ENCODE peak calls at places on chromosomes 13 and 19, in ten cellular contexts. One of them, this sample, is unnamed.
A peak's percentile ranks its signal among the peaks of the same experiment; 100 is the strongest.

GRCh38 chr13:41370736-41371135 is 59.7 kb downstream of the NAA16 start:
- DNase-seq in cardiac fibroblast: peak; percentile 27
- DNase-seq in WERI-Rb-1: no peak
- DNase-seq in transverse colon: no peak
- DNase-seq in breast epithelium: no peak
- DNase-seq in fibroblast of mammary gland: peak; percentile 35
- DNase-seq in progenitor cell of endocrine pancreas: no peak
- DNase-seq in right atrium auricular region: no peak
- DNase-seq in colonic mucosa: no peak
- DNase-seq in AG09319: no peak
- DNase-seq in this sample: no peak

GRCh38 chr13:59086147-59086546 is 1077.6 kb downstream of the DIAPH3 start:
- DNase-seq in cardiac fibroblast: peak; percentile 91
- DNase-seq in WERI-Rb-1: no peak
- DNase-seq in transverse colon: no peak
- DNase-seq in breast epithelium: no peak
- DNase-seq in fibroblast of mammary gland: peak; percentile 65
- DNase-seq in progenitor cell of endocrine pancreas: no peak
- DNase-seq in right atrium auricular region: no peak
- DNase-seq in colonic mucosa: no peak
- DNase-seq in AG09319: no peak
- DNase-seq in this sample: no peak

GRCh38 chr13:34124912-34125311 is 307.0 kb downstream of the RFC3 start:
- DNase-seq in cardiac fibroblast: no peak
- DNase-seq in WERI-Rb-1: no peak
- DNase-seq in transverse colon: no peak
- DNase-seq in breast epithelium: no peak
- DNase-seq in fibroblast of mammary gland: no peak
- DNase-seq in progenitor cell of endocrine pancreas: no peak
- DNase-seq in right atrium auricular region: no peak
- DNase-seq in colonic mucosa: no peak
- DNase-seq in AG09319: no peak
- DNase-seq in this sample: no peak

GRCh38 chr19:48873476-48874308 is 1.5 kb downstream of the PPP1R15A start:
- DNase-seq in cardiac fibroblast: no peak
- DNase-seq in WERI-Rb-1: no peak
- DNase-seq in transverse colon: no peak
- DNase-seq in breast epithelium: no peak
- DNase-seq in fibroblast of mammary gland: no peak
- DNase-seq in progenitor cell of endocrine pancreas: no peak
- DNase-seq in right atrium auricular region: no peak
- DNase-seq in colonic mucosa: no peak
- DNase-seq in AG09319: no peak
- DNase-seq in this sample: no peak

GRCh38 chr13:48626077-48626449 is 27.7 kb upstream of the CYSLTR2 start:
- DNase-seq in cardiac fibroblast: peak; percentile 45
- DNase-seq in WERI-Rb-1: no peak
- DNase-seq in transverse colon: no peak
- DNase-seq in breast epithelium: no peak
- DNase-seq in fibroblast of mammary gland: peak; percentile 6
- DNase-seq in progenitor cell of endocrine pancreas: no peak
- DNase-seq in right atrium auricular region: no peak
- DNase-seq in colonic mucosa: no peak
- DNase-seq in AG09319: no peak
- DNase-seq in this sample: no peak

GRCh38 chr13:111521030-111521429 is 200.6 kb downstream of the TEX29 start:
- DNase-seq in cardiac fibroblast: no peak
- DNase-seq in WERI-Rb-1: no peak
- DNase-seq in transverse colon: no peak
- DNase-seq in breast epithelium: no peak
- DNase-seq in fibroblast of mammary gland: no peak
- DNase-seq in progenitor cell of endocrine pancreas: no peak
- DNase-seq in right atrium auricular region: no peak
- DNase-seq in colonic mucosa: no peak
- DNase-seq in AG09319: no peak
- DNase-seq in this sample: no peak

GRCh38 chr19:5141926-5142724 is 173.2 kb downstream of the KDM4B start:
- DNase-seq in cardiac fibroblast: no peak
- DNase-seq in WERI-Rb-1: no peak
- DNase-seq in transverse colon: no peak
- DNase-seq in breast epithelium: no peak
- DNase-seq in fibroblast of mammary gland: no peak
- DNase-seq in progenitor cell of endocrine pancreas: no peak
- DNase-seq in right atrium auricular region: no peak
- DNase-seq in colonic mucosa: no peak
- DNase-seq in AG09319: no peak
- DNase-seq in this sample: no peak

GRCh38 chr19:56398809-56399208 is 5.3 kb upstream of the ZNF583 start:
- DNase-seq in cardiac fibroblast: no peak
- DNase-seq in WERI-Rb-1: no peak
- DNase-seq in transverse colon: no peak
- DNase-seq in breast epithelium: no peak
- DNase-seq in fibroblast of mammary gland: no peak
- DNase-seq in progenitor cell of endocrine pancreas: no peak
- DNase-seq in right atrium auricular region: no peak
- DNase-seq in colonic mucosa: no peak
- DNase-seq in AG09319: no peak
- DNase-seq in this sample: no peak

GRCh38 chr13:99276706-99277105 is 18.5 kb upstream of the GPR18 start:
- DNase-seq in cardiac fibroblast: no peak
- DNase-seq in WERI-Rb-1: no peak
- DNase-seq in transverse colon: no peak
- DNase-seq in breast epithelium: no peak
- DNase-seq in fibroblast of mammary gland: no peak
- DNase-seq in progenitor cell of endocrine pancreas: no peak
- DNase-seq in right atrium auricular region: no peak
- DNase-seq in colonic mucosa: no peak
- DNase-seq in AG09319: no peak
- DNase-seq in this sample: no peak

GRCh38 chr13:75299913-75300862 is 181.8 kb downstream of the TBC1D4 start:
- DNase-seq in cardiac fibroblast: peak; percentile 47
- DNase-seq in WERI-Rb-1: no peak
- DNase-seq in transverse colon: no peak
- DNase-seq in breast epithelium: no peak
- DNase-seq in fibroblast of mammary gland: peak; percentile 73
- DNase-seq in progenitor cell of endocrine pancreas: no peak
- DNase-seq in right atrium auricular region: no peak
- DNase-seq in colonic mucosa: no peak
- DNase-seq in AG09319: no peak
- DNase-seq in this sample: no peak

GRCh38 chr13:99990045-99990977 is 8.7 kb downstream of the ZIC2 start:
- DNase-seq in cardiac fibroblast: no peak
- DNase-seq in WERI-Rb-1: no peak
- DNase-seq in transverse colon: no peak
- DNase-seq in breast epithelium: no peak
- DNase-seq in fibroblast of mammary gland: no peak
- DNase-seq in progenitor cell of endocrine pancreas: no peak
- DNase-seq in right atrium auricular region: peak; percentile 11
- DNase-seq in colonic mucosa: no peak
- DNase-seq in AG09319: no peak
- DNase-seq in this sample: no peak

GRCh38 chr13:95535243-95535642 is 17.3 kb upstream of the CLDN10 start:
- DNase-seq in cardiac fibroblast: peak; percentile 75
- DNase-seq in WERI-Rb-1: no peak
- DNase-seq in transverse colon: no peak
- DNase-seq in breast epithelium: no peak
- DNase-seq in fibroblast of mammary gland: peak; percentile 91
- DNase-seq in progenitor cell of endocrine pancreas: no peak
- DNase-seq in right atrium auricular region: no peak
- DNase-seq in colonic mucosa: no peak
- DNase-seq in AG09319: no peak
- DNase-seq in this sample: no peak

GRCh38 chr19:32224371-32225244 is 120.8 kb upstream of the ZNF507 start:
- DNase-seq in cardiac fibroblast: peak; percentile 51
- DNase-seq in WERI-Rb-1: peak; percentile 47
- DNase-seq in transverse colon: peak; percentile 56
- DNase-seq in breast epithelium: no peak
- DNase-seq in fibroblast of mammary gland: peak; percentile 35
- DNase-seq in progenitor cell of endocrine pancreas: peak; percentile 62
- DNase-seq in right atrium auricular region: no peak
- DNase-seq in colonic mucosa: peak; percentile 49
- DNase-seq in AG09319: no peak
- DNase-seq in this sample: no peak

GRCh38 chr13:31234729-31235128 is 35.0 kb downstream of the B3GLCT start:
- DNase-seq in cardiac fibroblast: peak; percentile 15
- DNase-seq in WERI-Rb-1: no peak
- DNase-seq in transverse colon: no peak
- DNase-seq in breast epithelium: no peak
- DNase-seq in fibroblast of mammary gland: peak; percentile 8
- DNase-seq in progenitor cell of endocrine pancreas: no peak
- DNase-seq in right atrium auricular region: no peak
- DNase-seq in colonic mucosa: no peak
- DNase-seq in AG09319: no peak
- DNase-seq in this sample: no peak
- TF ChIP-seq CTCF in cardiac fibroblast: peak; percentile 53
- TF ChIP-seq CTCF in WERI-Rb-1: peak; percentile 30
- TF ChIP-seq CTCF in transverse colon: no peak
- TF ChIP-seq CTCF in breast epithelium: no peak
- TF ChIP-seq CTCF in fibroblast of mammary gland: peak; percentile 31
- TF ChIP-seq CTCF in progenitor cell of endocrine pancreas: peak; percentile 33
- TF ChIP-seq CTCF in right atrium auricular region: no peak
- TF ChIP-seq CTCF in colonic mucosa: no peak
- TF ChIP-seq CTCF in AG09319: peak; percentile 31
- TF ChIP-seq CTCF in this sample: no peak

DNA sequence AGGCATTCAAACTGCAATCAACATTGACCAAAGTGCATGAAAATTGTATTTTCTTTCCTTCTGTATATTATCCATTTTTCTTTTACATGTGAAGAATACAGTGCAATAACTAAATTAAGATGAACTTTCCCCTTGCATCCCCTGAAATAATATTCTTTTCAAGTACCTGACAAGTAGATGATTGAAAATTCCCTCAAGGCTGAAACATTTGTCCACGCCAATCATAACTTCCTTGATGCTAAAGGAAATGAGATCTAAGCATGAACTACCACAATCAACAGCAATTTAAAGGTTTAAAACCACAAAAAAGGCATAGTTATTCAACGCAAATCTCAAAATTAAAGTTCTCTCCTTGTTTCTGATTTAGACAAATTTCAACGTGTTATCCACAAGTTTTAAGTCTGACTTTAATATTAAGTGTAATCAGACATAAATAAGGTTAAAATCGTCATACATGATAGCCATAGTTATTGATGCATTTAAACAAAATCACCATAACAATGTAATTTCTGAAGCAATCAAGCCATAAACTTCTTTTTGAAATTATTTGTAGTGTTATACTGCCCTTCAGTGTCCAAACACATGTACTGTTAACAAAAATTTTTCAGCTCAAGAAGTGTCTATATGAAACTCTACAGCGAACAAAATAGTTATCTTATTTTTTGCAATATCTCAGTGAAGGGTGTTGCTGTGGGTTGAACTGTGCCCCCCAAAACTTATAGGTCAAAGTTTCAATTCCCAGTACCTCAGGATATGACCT is 169.5 kb downstream of the DCLK1 start:
- DNase-seq in cardiac fibroblast: peak; percentile 34
- DNase-seq in WERI-Rb-1: no peak
- DNase-seq in transverse colon: no peak
- DNase-seq in breast epithelium: no peak
- DNase-seq in fibroblast of mammary gland: peak; percentile 23
- DNase-seq in progenitor cell of endocrine pancreas: no peak
- DNase-seq in right atrium auricular region: no peak
- DNase-seq in colonic mucosa: no peak
- DNase-seq in AG09319: no peak
- DNase-seq in this sample: no peak
- TF ChIP-seq CTCF in cardiac fibroblast: peak; percentile 19
- TF ChIP-seq CTCF in WERI-Rb-1: no peak
- TF ChIP-seq CTCF in transverse colon: peak; percentile 17
- TF ChIP-seq CTCF in breast epithelium: no peak
- TF ChIP-seq CTCF in fibroblast of mammary gland: peak; percentile 17
- TF ChIP-seq CTCF in progenitor cell of endocrine pancreas: no peak
- TF ChIP-seq CTCF in right atrium auricular region: no peak
- TF ChIP-seq CTCF in colonic mucosa: no peak
- TF ChIP-seq CTCF in AG09319: peak; percentile 25
- TF ChIP-seq CTCF in this sample: no peak

DNA sequence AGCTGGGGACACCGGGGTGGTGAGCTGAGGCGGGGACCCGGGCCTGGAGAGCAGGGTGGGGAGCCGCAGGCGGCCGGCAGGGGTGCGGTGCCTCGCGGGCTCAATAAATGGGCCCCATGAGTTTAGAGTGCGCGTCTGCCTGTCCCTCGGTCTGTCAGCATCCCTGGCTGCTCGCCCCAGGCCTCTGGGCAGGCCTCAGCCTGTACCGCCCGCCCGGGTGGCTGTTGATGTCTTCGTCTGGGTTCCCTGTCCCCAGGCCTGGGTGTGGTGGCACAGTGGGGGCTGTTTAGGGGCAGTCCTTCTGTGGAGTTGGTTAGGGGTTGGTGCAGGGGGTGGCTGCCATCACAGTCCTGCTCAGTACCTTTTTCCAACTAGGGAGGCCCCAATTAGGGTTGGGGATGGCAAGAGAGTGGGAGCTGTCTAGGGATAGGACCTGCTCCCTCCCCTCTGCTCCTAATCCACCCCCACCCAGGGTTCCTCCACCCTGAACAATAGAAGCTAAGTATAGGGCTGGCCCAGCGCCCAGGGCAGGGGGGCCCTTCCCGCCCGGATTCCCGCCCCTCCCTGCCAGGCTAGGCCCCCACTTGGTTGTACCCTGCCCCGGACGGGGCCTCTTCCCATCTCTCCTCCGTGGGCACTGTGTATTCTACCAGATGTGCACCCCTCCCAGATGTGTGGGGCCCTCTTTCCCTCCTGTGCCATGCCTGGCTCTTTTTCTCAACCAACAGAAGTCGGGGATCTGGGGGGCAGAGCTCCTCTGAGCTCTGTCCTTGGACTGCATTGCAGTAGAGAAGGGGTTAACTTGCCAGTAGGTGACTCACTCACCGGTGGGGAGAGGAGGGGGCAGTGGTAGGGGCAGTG is 12.4 kb downstream of the CIC start:
- DNase-seq in cardiac fibroblast: peak; percentile 22
- DNase-seq in WERI-Rb-1: peak; percentile 36
- DNase-seq in transverse colon: peak; percentile 47
- DNase-seq in breast epithelium: peak; percentile 83
- DNase-seq in fibroblast of mammary gland: peak; percentile 38
- DNase-seq in progenitor cell of endocrine pancreas: no peak
- DNase-seq in right atrium auricular region: peak; percentile 76
- DNase-seq in colonic mucosa: peak; percentile 62
- DNase-seq in AG09319: no peak
- DNase-seq in this sample: no peak
- TF ChIP-seq CTCF in cardiac fibroblast: peak; percentile 4
- TF ChIP-seq CTCF in WERI-Rb-1: no peak
- TF ChIP-seq CTCF in transverse colon: no peak
- TF ChIP-seq CTCF in breast epithelium: no peak
- TF ChIP-seq CTCF in fibroblast of mammary gland: no peak
- TF ChIP-seq CTCF in progenitor cell of endocrine pancreas: peak; percentile 9
- TF ChIP-seq CTCF in right atrium auricular region: no peak
- TF ChIP-seq CTCF in colonic mucosa: no peak
- TF ChIP-seq CTCF in AG09319: no peak
- TF ChIP-seq CTCF in this sample: no peak

DNA sequence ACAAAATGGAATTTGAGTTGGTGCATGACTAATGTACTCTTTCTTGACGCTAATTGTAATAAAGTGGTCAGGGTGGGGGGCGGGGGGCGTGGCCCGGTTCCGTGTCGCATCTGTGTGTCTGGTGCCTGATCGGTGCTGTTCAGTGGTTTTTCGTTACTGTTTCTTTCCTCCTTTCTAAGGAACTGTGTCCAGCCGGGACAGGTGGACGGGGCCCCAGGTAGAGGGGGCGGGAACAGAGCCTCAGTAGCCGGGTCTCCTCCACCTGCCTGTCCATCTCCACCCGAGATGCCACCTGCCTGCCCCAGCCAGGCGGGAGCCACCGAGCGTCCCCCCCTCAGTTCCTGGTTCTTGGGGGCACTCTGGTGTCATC is 26.3 kb downstream of the ONECUT3 start:
- DNase-seq in cardiac fibroblast: no peak
- DNase-seq in WERI-Rb-1: no peak
- DNase-seq in transverse colon: no peak
- DNase-seq in breast epithelium: no peak
- DNase-seq in fibroblast of mammary gland: no peak
- DNase-seq in progenitor cell of endocrine pancreas: no peak
- DNase-seq in right atrium auricular region: no peak
- DNase-seq in colonic mucosa: no peak
- DNase-seq in AG09319: no peak
- DNase-seq in this sample: no peak
- TF ChIP-seq CTCF in cardiac fibroblast: no peak
- TF ChIP-seq CTCF in WERI-Rb-1: no peak
- TF ChIP-seq CTCF in transverse colon: no peak
- TF ChIP-seq CTCF in breast epithelium: no peak
- TF ChIP-seq CTCF in fibroblast of mammary gland: no peak
- TF ChIP-seq CTCF in progenitor cell of endocrine pancreas: no peak
- TF ChIP-seq CTCF in right atrium auricular region: no peak
- TF ChIP-seq CTCF in colonic mucosa: no peak
- TF ChIP-seq CTCF in AG09319: no peak
- TF ChIP-seq CTCF in this sample: no peak